ENCODE peak calls at places on chromosomes 4 and X, in five cellular contexts. H is SK-MEL-5, B is body of pancreas, M is C1 segment of cervical spinal cord, C is naive B cell. K is an unnamed sample.

GRCh38 chr4:45284400-45285085 is 558.2 kb upstream of the GNPDA2 start:
- DNase-seq in H (no peak), B (no peak), M (no peak), C (no peak), K (no peak)

GRCh38 chrX:53279296-53280237 is 1.8 kb downstream of the IQSEC2 start:
- DNase-seq in H (no peak), B (no peak), M (no peak), C (no peak), K (no peak)

GRCh38 chr4:98680806-98681205 is 22.4 kb upstream of the TSPAN5 start:
- DNase-seq in H (no peak), B (no peak), M (no peak), C (no peak), K (no peak)

GRCh38 chr4:3207531-3208037 is 41.4 kb upstream of the MSANTD1 start:
- DNase-seq in H (no peak), B (no peak), M (no peak), C (no peak), K (no peak)

GRCh38 chrX:67779099-67779498 is 235.3 kb downstream of the AR start:
- DNase-seq in H (no peak), B (no peak), M (no peak), C (no peak), K (no peak)

GRCh38 chr4:152929888-152930287 is 6.2 kb upstream of the FHDC1 start:
- DNase-seq in H (no peak), B (no peak), M (no peak), C (no peak), K (no peak)

GRCh38 chr4:13656569-13656988 is 29.1 kb upstream of the BOD1L1 start:
- DNase-seq in H (peak), B (peak), M (no peak), C (peak), K (peak)

GRCh38 chrX:110472265-110472664 is 113.6 kb downstream of the RTL9 start:
- DNase-seq in H (no peak), B (no peak), M (no peak), C (no peak), K (no peak)

GRCh38 chr4:75633846-75634245 is 3.5 kb upstream of the CDKL2 start:
- DNase-seq in H (no peak), B (no peak), M (no peak), C (no peak), K (no peak)

GRCh38 chr4:59400334-59400733 is 1799.8 kb upstream of the ADGRL3 start:
- DNase-seq in H (no peak), B (no peak), M (no peak), C (no peak), K (no peak)

GRCh38 chr4:157271166-157271869 is 50.8 kb downstream of the GRIA2 start:
- DNase-seq in H (no peak), B (no peak), M (no peak), C (no peak), K (no peak)

GRCh38 chrX:46840946-46841740 is 4.3 kb downstream of the RP2 start:
- DNase-seq in H (no peak), B (peak), M (peak), C (no peak), K (no peak)

GRCh38 chrX:107686792-107687191 is 58.5 kb downstream of the PRPS1 start:
- DNase-seq in H (no peak), B (no peak), M (no peak), C (no peak), K (no peak)

GRCh38 chrX:32562261-32562660 is 649.1 kb downstream of the DMD start:
- DNase-seq in H (peak), B (no peak), M (no peak), C (no peak), K (peak)

GRCh38 chr4:139188648-139189416 is 11.8 kb upstream of the ELF2 start:
- DNase-seq in H (no peak), B (no peak), M (no peak), C (no peak), K (no peak)

GRCh38 chr4:123378794-123379193 is 17.8 kb upstream of the SPRY1 start:
- DNase-seq in H (no peak), B (no peak), M (no peak), C (no peak), K (no peak)

GRCh38 chr4:110787109-110787508 is 164.2 kb upstream of the PITX2 start:
- DNase-seq in H (no peak), B (no peak), M (no peak), C (no peak), K (no peak)

GRCh38 chr4:100106982-100107381 is 83.3 kb downstream of the DDIT4L start:
- DNase-seq in H (no peak), B (no peak), M (no peak), C (peak), K (no peak)

GRCh38 chr4:3716034-3716875 is 49.9 kb upstream of the ADRA2C start:
- DNase-seq in H (no peak), B (no peak), M (no peak), C (no peak), K (no peak)

GRCh38 chr4:170872794-170873193 is 783.0 kb upstream of the AADAT start:
- DNase-seq in H (no peak), B (no peak), M (no peak), C (no peak), K (no peak)

GRCh38 chrX:152575331-152575730 is 62.4 kb upstream of the GABRQ start:
- DNase-seq in H (no peak), B (no peak), M (no peak), C (no peak), K (peak)

GRCh38 chr4:71230258-71230594 is 108.6 kb upstream of the SLC4A4 start:
- DNase-seq in H (no peak), B (peak), M (no peak), C (no peak), K (no peak)

GRCh38 chr4:3337357-3337732 is 44.5 kb downstream of the RGS12 start:
- DNase-seq in H (no peak), B (no peak), M (no peak), C (no peak), K (no peak)

GRCh38 chr4:97911236-97911906 is 231.9 kb downstream of the STPG2 start:
- DNase-seq in H (no peak), B (no peak), M (no peak), C (no peak), K (no peak)

GRCh38 chr4:94741304-94741703 is 16.5 kb upstream of the BMPR1B start:
- DNase-seq in H (no peak), B (no peak), M (no peak), C (no peak), K (no peak)

GRCh38 chrX:57104921-57105398 is 16.4 kb downstream of the SPIN2B start:
- DNase-seq in H (no peak), B (no peak), M (no peak), C (no peak), K (no peak)

GRCh38 chr4:174156239-174156826 is 127.1 kb downstream of the FBXO8 start:
- DNase-seq in H (peak), B (no peak), M (no peak), C (peak), K (no peak)

GRCh38 chr4:89752932-89753598 is 83.9 kb downstream of the SNCA start:
- DNase-seq in H (peak), B (no peak), M (no peak), C (no peak), K (no peak)

GRCh38 chr4:6750302-6751221 is 32.0 kb upstream of the KIAA0232 start:
- DNase-seq in H (no peak), B (no peak), M (no peak), C (no peak), K (no peak)

GRCh38 chrX:68490644-68491043 is 8.2 kb upstream of the YIPF6 start:
- DNase-seq in H (peak), B (no peak), M (no peak), C (no peak), K (no peak)

K was measured in foreskin melanocyte.